ENCODE peak calls at places on chromosomes 5 and 9, in ten cellular contexts. One of them, this sample, is unnamed.

GRCh38 chr9:7129391-7129790 is 371.6 kb downstream of the KDM4C start:
- DNase-seq in fibroblast of the aortic adventitia: no peak
- DNase-seq in upper lobe of right lung: no peak
- DNase-seq in GM06990: no peak
- DNase-seq in HepG2: no peak
- DNase-seq in fibroblast of mammary gland: no peak
- DNase-seq in neural crest cell: no peak
- DNase-seq in Peyer's patch: no peak
- DNase-seq in adrenal gland: no peak
- DNase-seq in CD4-positive, alpha-beta T cell: no peak
- DNase-seq in this sample: no peak

GRCh38 chr9:93112864-93113389 is 16.9 kb downstream of the CARD19 start:
- DNase-seq in HepG2: no peak
- DNase-seq in Peyer's patch: peak; percentile 46
- DNase-seq in neural crest cell: no peak
- DNase-seq in GM06990: peak; percentile 1
- DNase-seq in adrenal gland: peak; percentile 27
- DNase-seq in fibroblast of the aortic adventitia: no peak
- DNase-seq in fibroblast of mammary gland: no peak
- DNase-seq in upper lobe of right lung: peak; percentile 53
- DNase-seq in CD4-positive, alpha-beta T cell: no peak
- DNase-seq in this sample: no peak

GRCh38 chr9:136372561-136373299 is 739 bp downstream of the CARD9 start:
- DNase-seq in neural crest cell: peak; percentile 54
- DNase-seq in upper lobe of right lung: peak; percentile 89
- DNase-seq in fibroblast of mammary gland: peak; percentile 63
- DNase-seq in GM06990: no peak
- DNase-seq in adrenal gland: no peak
- DNase-seq in Peyer's patch: peak; percentile 69
- DNase-seq in CD4-positive, alpha-beta T cell: no peak
- DNase-seq in HepG2: peak; percentile 74
- DNase-seq in fibroblast of the aortic adventitia: peak; percentile 67
- DNase-seq in this sample: peak; percentile 74

GRCh38 chr5:134625559-134625958 is 7.1 kb downstream of the SAR1B start:
- DNase-seq in CD4-positive, alpha-beta T cell: no peak
- DNase-seq in HepG2: no peak
- DNase-seq in GM06990: no peak
- DNase-seq in Peyer's patch: peak; percentile 52
- DNase-seq in upper lobe of right lung: no peak
- DNase-seq in fibroblast of the aortic adventitia: no peak
- DNase-seq in adrenal gland: no peak
- DNase-seq in fibroblast of mammary gland: no peak
- DNase-seq in neural crest cell: no peak
- DNase-seq in this sample: no peak

GRCh38 chr9:69085523-69086283 is 50.2 kb downstream of the FXN start:
- DNase-seq in fibroblast of mammary gland: peak; percentile 58
- DNase-seq in Peyer's patch: no peak
- DNase-seq in adrenal gland: no peak
- DNase-seq in CD4-positive, alpha-beta T cell: no peak
- DNase-seq in fibroblast of the aortic adventitia: peak; percentile 96
- DNase-seq in GM06990: no peak
- DNase-seq in HepG2: peak; percentile 53
- DNase-seq in upper lobe of right lung: no peak
- DNase-seq in neural crest cell: no peak
- DNase-seq in this sample: no peak

GRCh38 chr9:125476645-125477044 is 215.0 kb downstream of the GAPVD1 start:
- DNase-seq in CD4-positive, alpha-beta T cell: no peak
- DNase-seq in upper lobe of right lung: no peak
- DNase-seq in HepG2: peak; percentile 27
- DNase-seq in Peyer's patch: no peak
- DNase-seq in GM06990: no peak
- DNase-seq in neural crest cell: no peak
- DNase-seq in adrenal gland: no peak
- DNase-seq in fibroblast of mammary gland: no peak
- DNase-seq in fibroblast of the aortic adventitia: no peak
- DNase-seq in this sample: no peak

GRCh38 chr5:75681125-75681830 is 36.0 kb downstream of the POC5 start:
- DNase-seq in GM06990: peak; percentile 9
- DNase-seq in CD4-positive, alpha-beta T cell: no peak
- DNase-seq in adrenal gland: no peak
- DNase-seq in upper lobe of right lung: no peak
- DNase-seq in Peyer's patch: no peak
- DNase-seq in fibroblast of mammary gland: peak; percentile 58
- DNase-seq in neural crest cell: no peak
- DNase-seq in HepG2: peak; percentile 28
- DNase-seq in fibroblast of the aortic adventitia: peak; percentile 76
- DNase-seq in this sample: no peak

GRCh38 chr5:69293882-69294281 is 38.7 kb downstream of the CCDC125 start:
- DNase-seq in fibroblast of the aortic adventitia: no peak
- DNase-seq in CD4-positive, alpha-beta T cell: no peak
- DNase-seq in fibroblast of mammary gland: no peak
- DNase-seq in neural crest cell: no peak
- DNase-seq in upper lobe of right lung: no peak
- DNase-seq in HepG2: peak; percentile 58
- DNase-seq in GM06990: no peak
- DNase-seq in adrenal gland: no peak
- DNase-seq in Peyer's patch: no peak
- DNase-seq in this sample: no peak

GRCh38 chr5:139151902-139152301 is 46.3 kb downstream of the SIL1 start:
- DNase-seq in fibroblast of the aortic adventitia: no peak
- DNase-seq in adrenal gland: no peak
- DNase-seq in CD4-positive, alpha-beta T cell: no peak
- DNase-seq in neural crest cell: no peak
- DNase-seq in fibroblast of mammary gland: no peak
- DNase-seq in Peyer's patch: no peak
- DNase-seq in HepG2: no peak
- DNase-seq in GM06990: no peak
- DNase-seq in upper lobe of right lung: no peak
- DNase-seq in this sample: no peak

GRCh38 chr5:39138182-39138487 is 63.9 kb upstream of the RICTOR start:
- DNase-seq in fibroblast of the aortic adventitia: no peak
- DNase-seq in HepG2: no peak
- DNase-seq in CD4-positive, alpha-beta T cell: no peak
- DNase-seq in neural crest cell: no peak
- DNase-seq in GM06990: no peak
- DNase-seq in fibroblast of mammary gland: no peak
- DNase-seq in upper lobe of right lung: no peak
- DNase-seq in Peyer's patch: no peak
- DNase-seq in adrenal gland: no peak
- DNase-seq in this sample: no peak

GRCh38 chr5:102531506-102531905 is 32.7 kb upstream of the SLCO6A1 start:
- DNase-seq in GM06990: no peak
- DNase-seq in fibroblast of the aortic adventitia: peak; percentile 52
- DNase-seq in adrenal gland: no peak
- DNase-seq in CD4-positive, alpha-beta T cell: no peak
- DNase-seq in fibroblast of mammary gland: peak; percentile 38
- DNase-seq in neural crest cell: no peak
- DNase-seq in Peyer's patch: no peak
- DNase-seq in upper lobe of right lung: no peak
- DNase-seq in HepG2: peak; percentile 7
- DNase-seq in this sample: no peak

GRCh38 chr5:99033014-99033931 is 104.5 kb upstream of the CHD1 start:
- DNase-seq in upper lobe of right lung: no peak
- DNase-seq in Peyer's patch: no peak
- DNase-seq in adrenal gland: no peak
- DNase-seq in HepG2: no peak
- DNase-seq in fibroblast of mammary gland: peak; percentile 10
- DNase-seq in neural crest cell: no peak
- DNase-seq in GM06990: no peak
- DNase-seq in fibroblast of the aortic adventitia: peak; percentile 27
- DNase-seq in CD4-positive, alpha-beta T cell: no peak
- DNase-seq in this sample: no peak

GRCh38 chr9:69120380-69121154 is 53.5 kb upstream of the TJP2 start:
- DNase-seq in Peyer's patch: peak; percentile 92
- DNase-seq in upper lobe of right lung: peak; percentile 90
- DNase-seq in GM06990: peak; percentile 18
- DNase-seq in HepG2: peak; percentile 81
- DNase-seq in CD4-positive, alpha-beta T cell: no peak
- DNase-seq in fibroblast of the aortic adventitia: no peak
- DNase-seq in neural crest cell: no peak
- DNase-seq in fibroblast of mammary gland: no peak
- DNase-seq in adrenal gland: no peak
- DNase-seq in this sample: peak; percentile 66

GRCh38 chr5:141525659-141526058 is 36.8 kb downstream of the PCDHGC5 start:
- DNase-seq in upper lobe of right lung: no peak
- DNase-seq in CD4-positive, alpha-beta T cell: no peak
- DNase-seq in fibroblast of mammary gland: peak; percentile 40
- DNase-seq in fibroblast of the aortic adventitia: no peak
- DNase-seq in adrenal gland: no peak
- DNase-seq in neural crest cell: no peak
- DNase-seq in GM06990: no peak
- DNase-seq in Peyer's patch: no peak
- DNase-seq in HepG2: peak; percentile 13
- DNase-seq in this sample: no peak

GRCh38 chr5:134989291-134989830 is 21.7 kb downstream of the CATSPER3 start:
- DNase-seq in fibroblast of the aortic adventitia: peak; percentile 59
- DNase-seq in HepG2: no peak
- DNase-seq in neural crest cell: no peak
- DNase-seq in Peyer's patch: no peak
- DNase-seq in GM06990: no peak
- DNase-seq in CD4-positive, alpha-beta T cell: no peak
- DNase-seq in upper lobe of right lung: no peak
- DNase-seq in adrenal gland: no peak
- DNase-seq in fibroblast of mammary gland: peak; percentile 6
- DNase-seq in this sample: no peak

GRCh38 chr5:171616002-171616780 is 169.4 kb upstream of the SMIM23 start:
- DNase-seq in fibroblast of mammary gland: no peak
- DNase-seq in HepG2: no peak
- DNase-seq in GM06990: no peak
- DNase-seq in Peyer's patch: no peak
- DNase-seq in neural crest cell: no peak
- DNase-seq in upper lobe of right lung: no peak
- DNase-seq in CD4-positive, alpha-beta T cell: no peak
- DNase-seq in fibroblast of the aortic adventitia: no peak
- DNase-seq in adrenal gland: no peak
- DNase-seq in this sample: peak; percentile 19

GRCh38 chr5:5246736-5247135 is 106.6 kb downstream of the ADAMTS16 start:
- DNase-seq in GM06990: no peak
- DNase-seq in upper lobe of right lung: no peak
- DNase-seq in neural crest cell: no peak
- DNase-seq in CD4-positive, alpha-beta T cell: no peak
- DNase-seq in Peyer's patch: no peak
- DNase-seq in HepG2: no peak
- DNase-seq in adrenal gland: no peak
- DNase-seq in fibroblast of the aortic adventitia: no peak
- DNase-seq in fibroblast of mammary gland: no peak
- DNase-seq in this sample: no peak

GRCh38 chr5:112228672-112229071 is 190.4 kb downstream of the EPB41L4A start:
- DNase-seq in adrenal gland: peak; percentile 44
- DNase-seq in neural crest cell: no peak
- DNase-seq in CD4-positive, alpha-beta T cell: no peak
- DNase-seq in fibroblast of mammary gland: no peak
- DNase-seq in GM06990: no peak
- DNase-seq in upper lobe of right lung: peak; percentile 93
- DNase-seq in Peyer's patch: peak; percentile 73
- DNase-seq in fibroblast of the aortic adventitia: peak; percentile 74
- DNase-seq in HepG2: no peak
- DNase-seq in this sample: no peak

GRCh38 chr9:29796291-29796952 is 2223.1 kb upstream of the C9orf72 start:
- DNase-seq in neural crest cell: no peak
- DNase-seq in Peyer's patch: no peak
- DNase-seq in HepG2: no peak
- DNase-seq in CD4-positive, alpha-beta T cell: no peak
- DNase-seq in fibroblast of the aortic adventitia: no peak
- DNase-seq in GM06990: no peak
- DNase-seq in upper lobe of right lung: no peak
- DNase-seq in fibroblast of mammary gland: no peak
- DNase-seq in adrenal gland: no peak
- DNase-seq in this sample: no peak

GRCh38 chr5:163569284-163569683 is 63.9 kb downstream of the MAT2B start:
- DNase-seq in fibroblast of the aortic adventitia: peak; percentile 71
- DNase-seq in Peyer's patch: no peak
- DNase-seq in neural crest cell: no peak
- DNase-seq in GM06990: no peak
- DNase-seq in CD4-positive, alpha-beta T cell: no peak
- DNase-seq in fibroblast of mammary gland: peak; percentile 61
- DNase-seq in adrenal gland: no peak
- DNase-seq in upper lobe of right lung: no peak
- DNase-seq in HepG2: no peak
- DNase-seq in this sample: no peak
- TF ChIP-seq CTCF in fibroblast of the aortic adventitia: no peak
- TF ChIP-seq CTCF in Peyer's patch: peak; percentile 40
- TF ChIP-seq CTCF in neural crest cell: peak; percentile 59
- TF ChIP-seq CTCF in GM06990: no peak
- TF ChIP-seq CTCF in CD4-positive, alpha-beta T cell: no peak
- TF ChIP-seq CTCF in fibroblast of mammary gland: peak; percentile 29
- TF ChIP-seq CTCF in adrenal gland: no peak
- TF ChIP-seq CTCF in upper lobe of right lung: no peak
- TF ChIP-seq CTCF in HepG2: peak; percentile 34
- TF ChIP-seq CTCF in this sample: peak; percentile 36

GRCh38 chr9:22813520-22813919 is 366.9 kb downstream of the DMRTA1 start:
- DNase-seq in neural crest cell: no peak
- DNase-seq in HepG2: peak; percentile 2
- DNase-seq in Peyer's patch: no peak
- DNase-seq in adrenal gland: no peak
- DNase-seq in CD4-positive, alpha-beta T cell: no peak
- DNase-seq in GM06990: no peak
- DNase-seq in upper lobe of right lung: no peak
- DNase-seq in fibroblast of mammary gland: peak; percentile 46
- DNase-seq in fibroblast of the aortic adventitia: peak; percentile 59
- DNase-seq in this sample: peak; percentile 10
- TF ChIP-seq CTCF in neural crest cell: peak; percentile 65
- TF ChIP-seq CTCF in HepG2: no peak
- TF ChIP-seq CTCF in Peyer's patch: no peak
- TF ChIP-seq CTCF in adrenal gland: no peak
- TF ChIP-seq CTCF in CD4-positive, alpha-beta T cell: no peak
- TF ChIP-seq CTCF in GM06990: no peak
- TF ChIP-seq CTCF in upper lobe of right lung: no peak
- TF ChIP-seq CTCF in fibroblast of mammary gland: peak; percentile 36
- TF ChIP-seq CTCF in fibroblast of the aortic adventitia: peak; percentile 35
- TF ChIP-seq CTCF in this sample: peak; percentile 18

GRCh38 chr5:36389245-36389644 is 87.5 kb upstream of the RANBP3L start:
- DNase-seq in CD4-positive, alpha-beta T cell: no peak
- DNase-seq in neural crest cell: no peak
- DNase-seq in upper lobe of right lung: no peak
- DNase-seq in fibroblast of the aortic adventitia: peak; percentile 63
- DNase-seq in GM06990: no peak
- DNase-seq in fibroblast of mammary gland: peak; percentile 77
- DNase-seq in adrenal gland: peak; percentile 24
- DNase-seq in Peyer's patch: no peak
- DNase-seq in HepG2: no peak
- DNase-seq in this sample: no peak
- TF ChIP-seq CTCF in CD4-positive, alpha-beta T cell: no peak
- TF ChIP-seq CTCF in neural crest cell: no peak
- TF ChIP-seq CTCF in upper lobe of right lung: no peak
- TF ChIP-seq CTCF in fibroblast of the aortic adventitia: peak; percentile 17
- TF ChIP-seq CTCF in GM06990: no peak
- TF ChIP-seq CTCF in fibroblast of mammary gland: no peak
- TF ChIP-seq CTCF in adrenal gland: no peak
- TF ChIP-seq CTCF in Peyer's patch: no peak
- TF ChIP-seq CTCF in HepG2: no peak
- TF ChIP-seq CTCF in this sample: no peak

DNA sequence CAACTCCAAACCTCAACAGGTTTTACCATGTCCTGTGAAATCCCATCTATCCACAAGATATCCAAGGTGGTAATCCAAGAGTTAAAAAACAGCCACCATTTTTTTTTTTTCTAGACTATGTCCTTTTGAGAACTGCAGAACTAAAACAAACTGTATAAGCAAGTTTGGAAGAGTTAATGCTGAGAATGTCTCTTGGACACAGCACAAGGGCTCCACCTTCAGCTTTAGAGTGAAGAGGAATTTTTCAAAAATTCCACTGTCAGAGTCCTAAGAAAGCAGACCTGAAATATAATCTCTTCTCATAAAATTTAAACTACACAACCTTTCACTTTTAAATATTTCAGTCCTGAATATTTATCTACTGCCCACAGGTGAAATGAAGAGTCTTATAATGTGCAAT is 167.8 kb upstream of the CCNG1 start:
- DNase-seq in Peyer's patch: no peak
- DNase-seq in upper lobe of right lung: no peak
- DNase-seq in GM06990: no peak
- DNase-seq in CD4-positive, alpha-beta T cell: no peak
- DNase-seq in HepG2: no peak
- DNase-seq in adrenal gland: no peak
- DNase-seq in fibroblast of the aortic adventitia: peak; percentile 2
- DNase-seq in neural crest cell: no peak
- DNase-seq in fibroblast of mammary gland: no peak
- DNase-seq in this sample: no peak
- TF ChIP-seq CTCF in Peyer's patch: no peak
- TF ChIP-seq CTCF in upper lobe of right lung: no peak
- TF ChIP-seq CTCF in GM06990: peak; percentile 22
- TF ChIP-seq CTCF in CD4-positive, alpha-beta T cell: no peak
- TF ChIP-seq CTCF in HepG2: peak; percentile 24
- TF ChIP-seq CTCF in adrenal gland: no peak
- TF ChIP-seq CTCF in fibroblast of the aortic adventitia: no peak
- TF ChIP-seq CTCF in neural crest cell: no peak
- TF ChIP-seq CTCF in fibroblast of mammary gland: no peak
- TF ChIP-seq CTCF in this sample: no peak